ENCODE peak calls at places on chromosomes 1 and 21, in six cellular contexts. M is H7; T is stimulated activated CD4-positive, alpha-beta T cell treated with anti-CD3 and anti-CD28 coated beads, Interleukin-2, amount 100 ng/mL, for 48 hours; R is effector memory CD4-positive, alpha-beta T cell; W is MM.1S; C is ecto neural progenitor cell. J is an unnamed sample.

GRCh38 chr21:45142469-45142868 is 68.1 kb downstream of the ADARB1 start:
- DNase-seq in R (no peak), W (no peak), C (peak; percentile 44), T (no peak), M (no peak), J (no peak)

GRCh38 chr1:78718566-78718965 is 68.9 kb downstream of the IFI44 start:
- DNase-seq in C (no peak), W (no peak), T (no peak), M (no peak), R (no peak), J (no peak)

GRCh38 chr1:21217812-21218596 is 41.3 kb upstream of the EIF4G3 start:
- DNase-seq in C (peak; percentile 83), M (peak; percentile 94), R (peak; percentile 7), T (peak; percentile 53), W (no peak), J (no peak)

GRCh38 chr1:53186533-53186932 is 10.1 kb upstream of the CPT2 start:
- DNase-seq in C (no peak), W (no peak), T (no peak), M (no peak), R (no peak), J (no peak)

GRCh38 chr1:156706647-156707008 is 1.2 kb upstream of the CRABP2 start:
- DNase-seq in M (peak; percentile 89), R (peak; percentile 12), T (no peak), W (no peak), C (peak; percentile 90), J (no peak)

GRCh38 chr1:232029297-232029696 is 402.7 kb downstream of the DISC1 start:
- DNase-seq in W (no peak), M (no peak), T (no peak), R (no peak), C (no peak), J (no peak)

GRCh38 chr1:29975036-29975694 is 738.8 kb downstream of the PTPRU start:
- DNase-seq in M (peak; percentile 63), R (no peak), T (no peak), C (no peak), W (no peak), J (no peak)

GRCh38 chr1:26218906-26219494 is 15.0 kb upstream of the CEP85 start:
- DNase-seq in C (no peak), R (no peak), W (no peak), T (no peak), M (peak; percentile 28), J (no peak)

GRCh38 chr1:20386682-20387081 is 96.0 kb downstream of the VWA5B1 start:
- DNase-seq in T (no peak), C (peak; percentile 72), W (no peak), M (peak; percentile 75), R (no peak), J (no peak)

GRCh38 chr1:15919316-15919715 is 56.6 kb downstream of the ZBTB17 start:
- DNase-seq in R (no peak), M (no peak), W (no peak), T (peak; percentile 49), C (no peak), J (no peak)

GRCh38 chr1:6176751-6177150 is 3.4 kb downstream of the CHD5 start:
- DNase-seq in R (no peak), T (no peak), C (no peak), M (peak; percentile 26), W (no peak), J (no peak)

GRCh38 chr1:214444159-214444939 is 107.1 kb downstream of the PTPN14 start:
- DNase-seq in C (no peak), T (no peak), M (no peak), R (no peak), W (no peak), J (no peak)

GRCh38 chr21:36388076-36388475 is 2.9 kb downstream of the CHAF1B start:
- DNase-seq in T (no peak), M (no peak), R (no peak), C (no peak), W (no peak), J (no peak)

J was measured in C1 segment of cervical spinal cord.